ENCODE peak calls at places on chromosomes 4 and X, in five cellular contexts. X is neural progenitor cell, H is suprapubic skin, W is mesenchymal stem cell, O is transverse colon. J is an unnamed sample.

GRCh38 chrX:42485621-42486020 is 292.3 kb downstream of the PPP1R2C start:
- DNase-seq in X (no peak), H (no peak), W (no peak), O (no peak), J (no peak)

GRCh38 chr4:137693641-137694040 is 161.3 kb upstream of the PCDH18 start:
- DNase-seq in X (no peak), H (no peak), W (no peak), O (no peak), J (no peak)

GRCh38 chr4:76943790-76944189 is 5.8 kb upstream of the SEPTIN11 start:
- DNase-seq in X (no peak), H (no peak), W (no peak), O (no peak), J (no peak)

GRCh38 chr4:167177925-167178324 is 56.4 kb downstream of the SPOCK3 start:
- DNase-seq in X (peak; percentile 3), H (no peak), W (no peak), O (no peak), J (no peak)

GRCh38 chrX:42384956-42385355 is 393.0 kb downstream of the PPP1R2C start:
- DNase-seq in X (no peak), H (no peak), W (no peak), O (no peak), J (no peak)

GRCh38 chr4:119010909-119011606 is 122.4 kb downstream of the SYNPO2 start:
- DNase-seq in X (no peak), H (no peak), W (no peak), O (no peak), J (no peak)

GRCh38 chr4:11585506-11585905 is 156.8 kb upstream of the HS3ST1 start:
- DNase-seq in X (no peak), H (no peak), W (no peak), O (peak; percentile 27), J (no peak)

GRCh38 chr4:69800599-69800998 is 40.2 kb upstream of the SULT1B1 start:
- DNase-seq in X (no peak), H (no peak), W (no peak), O (no peak), J (no peak)

GRCh38 chr4:188175288-188175687 is 36.0 kb downstream of the TRIML1 start:
- DNase-seq in X (no peak), H (no peak), W (no peak), O (no peak), J (no peak)

GRCh38 chrX:76253432-76253831 is 80.6 kb downstream of the PBDC1 start:
- DNase-seq in X (peak; percentile 60), H (no peak), W (peak; percentile 58), O (peak; percentile 31), J (peak; percentile 20)

GRCh38 chrX:106894978-106895452 is 8.1 kb downstream of the RIPPLY1 start:
- DNase-seq in X (no peak), H (no peak), W (peak; percentile 64), O (no peak), J (no peak)

GRCh38 chrX:71989768-71990167 is 79.1 kb downstream of the NHSL2 start:
- DNase-seq in X (no peak), H (no peak), W (peak; percentile 46), O (no peak), J (no peak)

GRCh38 chr4:8438743-8439142 is 1.8 kb downstream of the ACOX3 start:
- DNase-seq in X (no peak), H (no peak), W (no peak), O (no peak), J (no peak)

DNA sequence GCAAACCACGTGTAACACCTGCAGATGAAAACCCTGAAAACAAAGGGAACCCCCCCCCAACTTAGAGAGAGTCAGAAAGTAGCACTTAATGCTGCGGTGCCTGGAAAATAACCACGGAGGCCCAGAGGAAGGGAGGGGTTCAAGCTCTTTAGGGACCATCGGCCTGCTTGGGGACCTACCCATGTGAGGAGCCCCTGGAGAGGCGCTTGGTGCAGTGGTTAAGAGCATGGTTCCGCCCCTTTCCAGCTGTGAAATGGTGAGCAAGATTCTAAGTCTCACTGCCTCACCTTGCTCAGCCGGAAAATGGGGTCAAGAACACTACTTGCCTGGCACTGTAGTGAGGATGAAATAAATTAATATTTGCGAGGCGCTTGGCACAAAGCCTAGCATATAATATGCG is 13.8 kb downstream of the SLC25A5 start:
- DNase-seq in X (no peak), H (no peak), W (no peak), O (no peak), J (no peak)
- H3K4me3 ChIP-seq in X (peak overlapping the region; percentile 34), H (peak overlapping the region; percentile 43), W (peak overlapping the region; percentile 73), O (peak overlapping the region; percentile 50), J (peak overlapping the region; percentile 19)

GRCh38 chrX:13033193-13033592 is 11.2 kb downstream of the FAM9C start:
- DNase-seq in X (no peak), H (no peak), W (no peak), O (no peak), J (no peak)

DNA sequence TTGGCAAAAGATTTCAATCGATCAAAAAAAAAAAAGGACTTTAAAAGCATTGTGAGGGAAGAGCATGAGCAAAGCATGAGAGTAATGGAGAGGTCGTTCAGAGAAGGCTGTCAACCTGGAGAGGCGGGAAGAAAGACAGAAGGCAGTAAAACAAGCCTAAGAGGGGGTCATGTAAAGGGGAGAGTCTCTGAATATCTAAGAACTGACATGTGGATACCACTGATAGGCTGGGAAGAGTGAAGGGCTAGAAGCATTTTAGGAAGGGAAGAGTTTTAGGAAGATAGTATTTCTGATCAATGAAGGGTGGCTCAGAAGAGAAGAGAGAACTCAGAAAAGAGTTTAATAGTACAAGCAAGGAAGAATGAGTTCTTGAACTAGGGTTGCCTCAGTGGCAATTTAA is 7.5 kb downstream of the FAM9C start:
- DNase-seq in X (no peak), H (no peak), W (no peak), O (no peak), J (no peak)
- H3K4me3 ChIP-seq in X (no peak overlapping the region), H (no peak overlapping the region), W (no peak overlapping the region), O (no peak overlapping the region), J (no peak overlapping the region)

GRCh38 chr4:110620352-110621327 is 2.2 kb downstream of the PITX2 start:
- DNase-seq in X (peak; percentile 93), H (no peak), W (peak; percentile 88), O (peak; percentile 51), J (peak; percentile 57)
- H3K4me3 ChIP-seq in X (peak overlapping the region; percentile 53), H (peak overlapping the region; percentile 54), W (peak overlapping the region; percentile 87), O (peak overlapping the region; percentile 53), J (peak overlapping the region; percentile 25)

GRCh38 chr4:52748432-52748831 is 2.8 kb downstream of the ERVMER34-1 start:
- DNase-seq in X (no peak), H (no peak), W (no peak), O (peak; percentile 45), J (no peak)

GRCh38 chr4:52751349-52751911 is at the start of gene ERVMER34-1:
- DNase-seq in X (peak; percentile 72), H (no peak), W (peak; percentile 57), O (peak; percentile 62), J (peak; percentile 45)

GRCh38 chr4:52750213-52750612 is 1.0 kb downstream of the ERVMER34-1 start:
- DNase-seq in X (no peak), H (no peak), W (no peak), O (no peak), J (no peak)

GRCh38 chr4:52752921-52753320 is 1.7 kb upstream of the ERVMER34-1 start:
- DNase-seq in X (no peak), H (no peak), W (peak; percentile 9), O (no peak), J (no peak)

GRCh38 chr4:52750819-52751348 is 341 bp downstream of the ERVMER34-1 start:
- DNase-seq in X (no peak), H (peak; percentile 80), W (no peak), O (peak; percentile 14), J (no peak)
- H3K4me3 ChIP-seq in X (peak overlapping the region; percentile 48), H (peak overlapping the region; percentile 61), W (peak overlapping the region; percentile 76), O (peak overlapping the region; percentile 81), J (peak overlapping the region; percentile 51)

GRCh38 chrX:47483310-47484268 is 567 bp upstream of the ZNF41 start:
- DNase-seq in X (peak; percentile 52), H (no peak), W (peak; percentile 53), O (peak; percentile 16), J (peak; percentile 27)
- H3K4me3 ChIP-seq in X (peak overlapping the region; percentile 72), H (peak overlapping the region; percentile 81), W (peak overlapping the region; percentile 87), O (peak overlapping the region; percentile 88), J (peak overlapping the region; percentile 75)

J was measured in BE2C.